ENCODE peak calls at places on chromosomes 4 and X, in ten cellular contexts. T is mucosa of descending colon, R is left ventricle myocardium superior, N is germinal center, H is adrenal gland, C is HTR-8/SVneo, E is iris pigment epithelial cell, X is EL, Z is smooth muscle cell of the brain vasculature, J is iPS DF 19.7. G is an unnamed sample.
A peak's percentile ranks its signal among the peaks of the same experiment; 100 is the strongest.

GRCh38 chrX:23822397-23822796 is 39.4 kb downstream of the SAT1 start:
- DNase-seq in T (no peak), R (no peak), N (no peak), H (no peak), C (no peak), E (peak; percentile 24), X (peak; percentile 19), Z (no peak), J (no peak), G (no peak)

GRCh38 chr4:17550549-17550948 is 26.4 kb upstream of the LAP3 start:
- DNase-seq in T (no peak), R (no peak), N (no peak), H (no peak), C (no peak), E (no peak), X (no peak), Z (no peak), J (no peak), G (no peak)

GRCh38 chr4:152700151-152700550 is 20.4 kb upstream of the TMEM154 start:
- DNase-seq in T (no peak), R (no peak), N (no peak), H (no peak), C (no peak), E (no peak), X (no peak), Z (no peak), J (no peak), G (no peak)

GRCh38 chrX:121146059-121146628 is 98.7 kb downstream of the GLUD2 start:
- DNase-seq in T (no peak), R (no peak), N (no peak), H (no peak), C (no peak), E (peak; percentile 44), X (peak; percentile 8), Z (no peak), J (no peak), G (no peak)

GRCh38 chrX:63506320-63506719 is 155.2 kb upstream of the SPIN4 start:
- DNase-seq in T (no peak), R (no peak), N (no peak), H (no peak), C (peak; percentile 0), E (peak; percentile 47), X (peak; percentile 20), Z (no peak), J (no peak), G (no peak)

GRCh38 chr4:123037809-123038208 is 115.4 kb upstream of the NUDT6 start:
- DNase-seq in T (no peak), R (no peak), N (no peak), H (no peak), C (peak; percentile 14), E (peak; percentile 73), X (peak; percentile 69), Z (no peak), J (no peak), G (no peak)

GRCh38 chrX:145563159-145563558 is 254.5 kb upstream of the SLITRK2 start:
- DNase-seq in T (no peak), R (no peak), N (no peak), H (no peak), C (no peak), E (no peak), X (no peak), Z (no peak), J (no peak), G (no peak)

GRCh38 chr4:118846981-118847380 is 11.1 kb upstream of the SEC24D start:
- DNase-seq in T (no peak), R (no peak), N (no peak), H (no peak), C (no peak), E (no peak), X (no peak), Z (no peak), J (no peak), G (no peak)

GRCh38 chr4:141247430-141247780 is 26.7 kb downstream of the ZNF330 start:
- DNase-seq in T (no peak), R (no peak), N (no peak), H (no peak), C (no peak), E (peak; percentile 21), X (no peak), Z (no peak), J (no peak), G (no peak)

GRCh38 chr4:86306816-86307215 is 53.0 kb downstream of the MAPK10 start:
- DNase-seq in T (no peak), R (no peak), N (no peak), H (no peak), C (no peak), E (peak; percentile 80), X (peak; percentile 26), Z (peak; percentile 13), J (no peak), G (no peak)

GRCh38 chrX:15877380-15877779 is 22.8 kb upstream of the AP1S2 start:
- DNase-seq in T (peak; percentile 2), R (peak; percentile 26), N (no peak), H (no peak), C (no peak), E (peak; percentile 36), X (peak; percentile 27), Z (no peak), J (no peak), G (no peak)

GRCh38 chr4:83644677-83645639 is 109.0 kb downstream of the GPAT3 start:
- DNase-seq in T (no peak), R (no peak), N (peak; percentile 47), H (no peak), C (peak; percentile 40), E (peak; percentile 65), X (peak; percentile 58), Z (peak; percentile 31), J (no peak), G (no peak)

GRCh38 chr4:141833209-141833608 is 196.8 kb downstream of the IL15 start:
- DNase-seq in T (no peak), R (no peak), N (no peak), H (no peak), C (no peak), E (no peak), X (no peak), Z (no peak), J (no peak), G (no peak)

GRCh38 chr4:112272292-112272691 is 13.4 kb downstream of the TIFA start:
- DNase-seq in T (no peak), R (no peak), N (no peak), H (no peak), C (no peak), E (no peak), X (no peak), Z (no peak), J (no peak), G (no peak)

GRCh38 chr4:30929649-30930048 is 209.5 kb downstream of the PCDH7 start:
- DNase-seq in T (no peak), R (no peak), N (no peak), H (no peak), C (no peak), E (no peak), X (no peak), Z (no peak), J (no peak), G (no peak)

GRCh38 chrX:73964607-73965006 is 339.4 kb upstream of the ZCCHC13 start:
- DNase-seq in T (no peak), R (no peak), N (no peak), H (no peak), C (no peak), E (no peak), X (no peak), Z (no peak), J (no peak), G (no peak)

GRCh38 chrX:8433296-8434094 is 31.1 kb upstream of the VCX3B start:
- DNase-seq in T (peak; percentile 9), R (no peak), N (no peak), H (no peak), C (no peak), E (no peak), X (no peak), Z (no peak), J (no peak), G (no peak)

GRCh38 chrX:35251229-35251628 is 308.6 kb downstream of the FAM47B start:
- DNase-seq in T (no peak), R (no peak), N (no peak), H (no peak), C (no peak), E (no peak), X (no peak), Z (no peak), J (no peak), G (no peak)

GRCh38 chr4:149371021-149371420 is 444.6 kb downstream of the IQCM start:
- DNase-seq in T (peak; percentile 19), R (no peak), N (peak; percentile 2), H (peak; percentile 36), C (peak; percentile 37), E (peak; percentile 68), X (peak; percentile 60), Z (peak; percentile 18), J (peak; percentile 45), G (no peak)

GRCh38 chr4:112898357-112899141 is 150.9 kb upstream of the ANK2 start:
- DNase-seq in T (no peak), R (no peak), N (no peak), H (no peak), C (no peak), E (no peak), X (no peak), Z (no peak), J (no peak), G (no peak)

GRCh38 chr4:36172650-36173049 is 71.7 kb downstream of the ARAP2 start:
- DNase-seq in T (no peak), R (no peak), N (no peak), H (no peak), C (no peak), E (no peak), X (no peak), Z (no peak), J (no peak), G (no peak)